ENCODE peak calls at places on chromosomes 7 and 10, in five cellular contexts. D, Q, R, W and C are unnamed samples. For H3K27me3, the result is how much of the 10 kb centered on the place peaks cover.

GRCh38 chr10:93844979-93845626 is 48.7 kb upstream of the SLC35G1 start:
- DNase-seq in D (no peak), Q (no peak), R (no peak), W (no peak), C (no peak)

GRCh38 chr7:55502209-55502608 is 70.1 kb downstream of the VOPP1 start:
- DNase-seq in D (no peak), Q (no peak), R (no peak), W (no peak), C (no peak)

GRCh38 chr10:24466616-24466949 is 257.1 kb downstream of the ARHGAP21 start:
- DNase-seq in D (no peak), Q (no peak), R (no peak), W (no peak), C (no peak)

GRCh38 chr7:132760241-132760616 is 184.0 kb upstream of the PLXNA4 start:
- DNase-seq in D (no peak), Q (no peak), R (no peak), W (no peak), C (no peak)

GRCh38 chr7:83849135-83849534 is 200.2 kb upstream of the SEMA3E start:
- DNase-seq in D (no peak), Q (no peak), R (no peak), W (no peak), C (no peak)

GRCh38 chr7:7529328-7529727 is 6.3 kb downstream of the COL28A1 start:
- DNase-seq in D (no peak), Q (no peak), R (no peak), W (no peak), C (no peak)

GRCh38 chr7:28855538-28856217 is 102.5 kb downstream of the TRIL start:
- DNase-seq in D (peak), Q (no peak), R (no peak), W (no peak), C (no peak)

GRCh38 chr10:47336387-47337134 is 11.6 kb upstream of the RBP3 start:
- DNase-seq in D (no peak), Q (no peak), R (no peak), W (peak), C (no peak)

GRCh38 chr7:12440229-12440628 is 36.6 kb upstream of the VWDE start:
- DNase-seq in D (no peak), Q (no peak), R (no peak), W (no peak), C (no peak)

GRCh38 chr7:154644366-154644765 is 358.6 kb downstream of the PAXIP1 start:
- DNase-seq in D (no peak), Q (no peak), R (no peak), W (no peak), C (no peak)

GRCh38 chr10:59287587-59287986 is 74.8 kb downstream of the FAM13C start:
- DNase-seq in D (no peak), Q (no peak), R (no peak), W (no peak), C (no peak)

GRCh38 chr10:116838143-116838725 is 11.1 kb upstream of the ENO4 start:
- DNase-seq in D (peak), Q (no peak), R (no peak), W (no peak), C (no peak)

GRCh38 chr7:92682324-92682723 is 92.1 kb upstream of the FAM133B start:
- DNase-seq in D (peak), Q (no peak), R (no peak), W (no peak), C (no peak)

GRCh38 chr7:17939670-17940301 is 508 bp downstream of the SNX13 start:
- DNase-seq in D (peak), Q (no peak), R (no peak), W (peak), C (peak)

GRCh38 chr7:37182011-37182478 is 266.6 kb downstream of the ELMO1 start:
- DNase-seq in D (peak), Q (peak), R (peak), W (peak), C (peak)

GRCh38 chr10:11687779-11688447 is 54.3 kb upstream of the ECHDC3 start:
- DNase-seq in D (no peak), Q (no peak), R (no peak), W (no peak), C (no peak)
- H3K27me3 ChIP-seq in D (under half), Q (under half), R (under half), W (under half), C (under half)

DNA sequence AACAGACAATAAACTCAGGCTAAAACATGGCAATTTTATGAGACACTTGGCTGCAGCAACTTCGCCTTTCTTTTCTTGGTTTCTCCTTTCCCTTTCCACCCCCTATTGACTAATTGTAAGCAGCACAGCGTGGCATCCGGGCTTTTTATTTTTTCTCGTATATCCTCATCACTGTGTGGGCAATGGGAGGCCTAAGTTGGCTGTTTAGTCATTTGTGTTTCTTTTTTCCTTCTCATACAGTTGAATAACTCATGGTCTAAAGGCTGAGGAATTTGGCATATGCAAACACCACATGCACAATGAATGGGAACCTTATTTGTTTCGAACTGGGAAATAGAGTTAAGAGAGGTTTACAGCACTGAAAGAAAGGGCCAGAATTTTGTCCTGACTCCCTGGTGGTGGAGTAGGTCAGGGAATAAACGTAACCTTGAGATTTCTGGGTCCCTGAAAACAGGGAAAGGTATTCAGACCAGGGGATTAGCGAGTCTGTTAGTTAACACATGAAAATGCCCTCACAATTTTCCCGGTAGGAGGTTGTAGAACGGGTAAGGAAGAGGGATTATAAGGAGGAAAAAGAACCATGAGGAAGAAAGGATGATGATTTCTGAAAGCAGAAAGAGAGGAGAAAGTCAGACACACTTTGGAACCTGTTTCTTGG is 858.3 kb downstream of the KCNMA1 start:
- DNase-seq in D (no peak), Q (peak), R (no peak), W (no peak), C (peak)
- TF ChIP-seq CTCF in D (no peak), Q (peak), R (no peak), W (no peak), C (peak)

GRCh38 chr10:14074062-14074884 is 256.5 kb downstream of the FRMD4A start:
- DNase-seq in D (peak), Q (no peak), R (no peak), W (no peak), C (peak)
- TF ChIP-seq CREB1 in D (no peak), Q (no peak), R (no peak), W (no peak), C (no peak)

GRCh38 chr7:20785211-20786048 is 1.3 kb downstream of the SP8 start:
- DNase-seq in D (no peak), Q (no peak), R (no peak), W (no peak), C (peak)
- H3K27me3 ChIP-seq in D (under half), Q (under half), R (under half), W (under half), C (half or more)

GRCh38 chr7:135232720-135233119 is 918 bp upstream of the STRA8 start:
- DNase-seq in D (no peak), Q (no peak), R (no peak), W (peak), C (peak)
- TF ChIP-seq CTCF in D (peak), Q (peak), R (peak), W (peak), C (peak)

DNA sequence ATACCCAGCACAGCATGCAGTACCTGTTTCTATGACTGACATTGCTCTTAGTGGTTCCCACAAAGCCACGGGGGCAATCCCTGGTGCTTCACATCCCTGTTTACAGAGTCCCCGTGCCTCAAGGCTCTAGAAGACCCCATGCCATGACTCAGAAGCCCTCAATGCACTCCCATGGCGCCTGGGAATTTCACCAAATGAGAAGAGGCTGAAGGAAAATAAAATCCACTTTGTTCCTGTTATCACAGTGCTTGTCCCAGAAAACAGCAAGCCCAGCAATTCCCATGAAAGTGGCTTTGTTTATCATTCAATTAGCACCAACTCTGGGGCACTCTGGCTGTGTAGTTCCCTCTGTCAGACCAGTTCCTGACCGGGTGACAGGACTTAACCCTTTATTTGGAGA is 268.3 kb downstream of the TNS3 start:
- DNase-seq in D (no peak), Q (no peak), R (no peak), W (no peak), C (no peak)
- TF ChIP-seq CREB1 in D (no peak), Q (no peak), R (no peak), W (no peak), C (no peak)

GRCh38 chr10:618229-618989 is 71.1 kb downstream of the DIP2C start:
- DNase-seq in D (no peak), Q (no peak), R (no peak), W (no peak), C (no peak)
- H3K27me3 ChIP-seq in D (under half), Q (under half), R (under half), W (half or more), C (under half)

GRCh38 chr10:15868006-15868405 is 7.7 kb upstream of the MINDY3 start:
- DNase-seq in D (no peak), Q (no peak), R (no peak), W (no peak), C (no peak)

GRCh38 chr10:15869935-15870334 is 9.6 kb upstream of the MINDY3 start:
- DNase-seq in D (no peak), Q (no peak), R (no peak), W (no peak), C (no peak)

GRCh38 chr10:15871823-15872222 is 11.5 kb upstream of the MINDY3 start:
- DNase-seq in D (no peak), Q (no peak), R (no peak), W (no peak), C (no peak)
- TF ChIP-seq CTCF in D (no peak), Q (no peak), R (no peak), W (no peak), C (no peak)

GRCh38 chr7:39624202-39624807 is 933 bp downstream of the RALA start:
- DNase-seq in D (no peak), Q (no peak), R (no peak), W (no peak), C (no peak)
- TF ChIP-seq CREB1 in D (no peak), Q (no peak), R (no peak), W (no peak), C (no peak)

DNA sequence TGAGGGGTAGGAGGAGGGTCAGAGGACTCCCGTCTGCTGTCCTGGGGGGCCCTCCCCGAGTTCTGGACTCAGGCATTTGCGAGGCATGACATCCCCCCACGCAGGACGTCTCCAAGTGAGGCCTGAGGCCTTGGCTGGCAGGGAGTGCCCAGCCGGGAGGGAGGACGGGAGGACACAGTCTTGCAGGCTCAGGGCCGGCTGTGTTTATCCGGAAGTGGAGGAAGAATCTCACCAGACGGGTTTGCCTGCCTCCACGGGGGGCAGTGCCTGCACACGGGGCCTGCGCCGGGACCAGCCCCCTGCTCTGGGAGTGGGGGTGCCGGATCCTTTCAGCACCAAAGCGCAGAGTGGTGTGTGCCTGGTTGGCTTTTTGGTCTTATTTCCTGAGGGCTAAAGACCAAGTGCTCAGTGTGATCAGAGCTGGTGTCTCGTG is 10.9 kb downstream of the PWWP2B start:
- DNase-seq in D (no peak), Q (no peak), R (no peak), W (no peak), C (peak)
- H3K27me3 ChIP-seq in D (under half), Q (under half), R (under half), W (under half), C (under half)